ENCODE peak calls at places on chromosomes 13 and 19, in seven cellular contexts. Y is fibroblast of lung, F is adipocyte, N is mesendoderm, W is colonic mucosa, S is neural progenitor cell, J is endodermal cell. A is an unnamed sample.
A peak's percentile ranks its signal among the peaks of the same experiment; 100 is the strongest.

GRCh38 chr19:14566712-14567077 is 5.2 kb downstream of the NDUFB7 start:
- DNase-seq in Y (no peak), F (no peak), N (no peak), W (no peak), S (no peak), J (no peak), A (no peak)

GRCh38 chr19:38307076-38307475 is 3.0 kb downstream of the C19orf33 start:
- DNase-seq in Y (no peak), F (no peak), N (no peak), W (no peak), S (no peak), J (no peak), A (no peak)

GRCh38 chr13:33543631-33544030 is 258.1 kb upstream of the STARD13 start:
- DNase-seq in Y (no peak), F (peak; percentile 27), N (peak; percentile 26), W (no peak), S (peak; percentile 7), J (no peak), A (peak; percentile 75)

GRCh38 chr19:49468746-49469447 is 5.1 kb upstream of the FLT3LG start:
- DNase-seq in Y (peak; percentile 23), F (peak; percentile 91), N (peak; percentile 95), W (peak; percentile 67), S (peak; percentile 94), J (peak; percentile 93), A (peak; percentile 97)

GRCh38 chr13:35927554-35927953 is 203.6 kb downstream of the DCLK1 start:
- DNase-seq in Y (peak; percentile 91), F (peak; percentile 27), N (peak; percentile 78), W (peak; percentile 20), S (no peak), J (no peak), A (no peak)

GRCh38 chr19:6161271-6161850 is 25.9 kb downstream of the ACSBG2 start:
- DNase-seq in Y (no peak), F (no peak), N (peak; percentile 33), W (peak; percentile 21), S (peak; percentile 12), J (peak; percentile 72), A (peak; percentile 97)

GRCh38 chr13:49064459-49064858 is 88.7 kb downstream of the FNDC3A start:
- DNase-seq in Y (no peak), F (no peak), N (no peak), W (no peak), S (no peak), J (no peak), A (no peak)

GRCh38 chr19:49691243-49692101 is 556 bp downstream of the CPT1C start:
- DNase-seq in Y (peak; percentile 66), F (peak; percentile 90), N (peak; percentile 87), W (peak; percentile 44), S (peak; percentile 94), J (peak; percentile 89), A (peak; percentile 54)

GRCh38 chr19:18183529-18183928 is 9.5 kb upstream of the MPV17L2 start:
- DNase-seq in Y (no peak), F (no peak), N (no peak), W (peak; percentile 68), S (no peak), J (no peak), A (no peak)

GRCh38 chr13:80901111-80902014 is 560.4 kb upstream of the SPRY2 start:
- DNase-seq in Y (no peak), F (peak; percentile 20), N (no peak), W (no peak), S (no peak), J (no peak), A (no peak)

GRCh38 chr19:18562086-18562485 is 4.4 kb downstream of the KXD1 start:
- DNase-seq in Y (peak; percentile 61), F (peak; percentile 27), N (no peak), W (no peak), S (no peak), J (no peak), A (peak; percentile 26)

GRCh38 chr19:27657271-27658051 is 1555.5 kb downstream of the UQCRFS1 start:
- DNase-seq in Y (no peak), F (no peak), N (no peak), W (no peak), S (no peak), J (peak; percentile 10), A (no peak)

GRCh38 chr13:23510979-23511735 is 59.1 kb upstream of the TNFRSF19 start:
- DNase-seq in Y (peak; percentile 70), F (peak; percentile 36), N (peak; percentile 76), W (no peak), S (peak; percentile 54), J (peak; percentile 53), A (peak; percentile 67)

GRCh38 chr13:44004881-44005280 is 125.2 kb downstream of the LACC1 start:
- DNase-seq in Y (peak; percentile 78), F (peak; percentile 62), N (no peak), W (no peak), S (no peak), J (no peak), A (no peak)

GRCh38 chr19:17248011-17248776 is 2.5 kb upstream of the NR2F6 start:
- DNase-seq in Y (no peak), F (no peak), N (peak; percentile 79), W (peak; percentile 75), S (peak; percentile 76), J (peak; percentile 90), A (no peak)

GRCh38 chr13:32426981-32427851 is 714 bp downstream of the N4BP2L1 start:
- DNase-seq in Y (peak; percentile 35), F (peak; percentile 62), N (peak; percentile 64), W (peak; percentile 52), S (peak; percentile 74), J (peak; percentile 86), A (peak; percentile 78)

GRCh38 chr13:43229506-43229905 is 206.1 kb downstream of the DNAJC15 start:
- DNase-seq in Y (peak; percentile 81), F (no peak), N (no peak), W (no peak), S (no peak), J (no peak), A (no peak)

GRCh38 chr13:43127103-43127817 is 103.9 kb downstream of the DNAJC15 start:
- DNase-seq in Y (no peak), F (no peak), N (peak; percentile 86), W (no peak), S (peak; percentile 51), J (peak; percentile 70), A (peak; percentile 69)

GRCh38 chr19:49216076-49216475 is 58.5 kb downstream of the TRPM4 start:
- DNase-seq in Y (peak; percentile 71), F (peak; percentile 30), N (peak; percentile 14), W (no peak), S (no peak), J (no peak), A (no peak)

GRCh38 chr13:99982021-99982740 is 597 bp downstream of the ZIC2 start:
- DNase-seq in Y (peak; percentile 35), F (no peak), N (peak; percentile 52), W (no peak), S (peak; percentile 77), J (no peak), A (no peak)

DNA sequence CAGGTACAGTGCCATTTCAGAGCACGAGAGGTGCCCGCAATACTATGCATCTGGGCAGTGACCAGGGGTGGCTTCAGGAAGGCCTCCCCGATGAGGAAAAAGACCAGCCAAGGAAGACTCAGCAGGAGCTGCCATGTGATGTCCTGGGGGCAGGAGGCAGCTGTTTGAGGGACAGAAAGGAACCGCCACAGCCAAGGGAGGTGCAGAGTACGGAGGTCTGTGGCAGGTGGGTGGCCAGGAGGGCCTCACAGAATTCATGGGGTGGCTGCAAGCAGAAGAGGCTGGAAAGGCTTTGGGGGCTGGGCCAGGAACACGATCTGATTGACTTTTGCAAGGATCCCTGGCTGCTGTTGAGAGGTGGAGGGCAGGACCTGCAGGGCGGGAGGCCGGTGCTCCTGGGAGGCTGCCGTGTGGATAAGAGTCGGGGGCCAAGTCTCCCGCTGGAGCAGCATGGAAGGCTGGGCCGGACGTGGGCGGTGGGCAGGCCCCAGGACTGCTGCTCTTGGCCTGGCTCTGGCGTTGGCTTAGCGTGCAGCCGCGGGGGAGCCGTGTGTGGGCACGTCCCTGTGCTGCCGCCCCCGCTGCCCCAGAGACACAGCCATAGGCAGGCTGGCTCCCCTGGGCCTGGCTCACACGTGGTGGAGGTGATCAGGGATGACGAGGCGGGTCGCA is 29.1 kb downstream of the CEBPA start:
- DNase-seq in Y (no peak), F (no peak), N (no peak), W (no peak), S (no peak), J (no peak), A (no peak)
- H3K9ac ChIP-seq in Y (no peak overlapping the region), F (peak overlapping the region; percentile 21), N (no peak overlapping the region), W (no peak overlapping the region), S (no peak overlapping the region), J (no peak overlapping the region), A (no peak overlapping the region)

DNA sequence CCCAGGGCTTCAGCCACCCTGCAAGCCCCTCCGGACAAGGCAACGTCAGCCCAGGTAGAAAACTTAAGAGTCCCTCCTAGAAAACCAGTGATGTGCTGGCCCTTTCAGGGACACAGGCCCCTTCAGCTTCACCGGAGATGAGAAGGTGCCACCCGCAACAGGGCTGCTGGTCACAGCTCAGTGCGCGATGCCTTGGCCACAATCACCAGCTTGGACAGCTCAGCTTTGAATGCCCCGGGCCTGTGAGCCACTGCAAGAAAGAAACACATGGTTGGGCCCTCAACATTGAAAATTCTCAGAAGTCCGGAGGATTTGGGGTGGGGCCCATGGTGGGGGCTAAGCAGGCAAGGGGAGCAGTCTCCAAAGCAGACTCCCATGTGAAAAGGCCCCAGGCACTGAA is 12.3 kb downstream of the MYDGF start:
- DNase-seq in Y (no peak), F (no peak), N (no peak), W (no peak), S (no peak), J (no peak), A (no peak)
- H3K9ac ChIP-seq in Y (no peak overlapping the region), F (no peak overlapping the region), N (no peak overlapping the region), W (no peak overlapping the region), S (no peak overlapping the region), J (no peak overlapping the region), A (no peak overlapping the region)

DNA sequence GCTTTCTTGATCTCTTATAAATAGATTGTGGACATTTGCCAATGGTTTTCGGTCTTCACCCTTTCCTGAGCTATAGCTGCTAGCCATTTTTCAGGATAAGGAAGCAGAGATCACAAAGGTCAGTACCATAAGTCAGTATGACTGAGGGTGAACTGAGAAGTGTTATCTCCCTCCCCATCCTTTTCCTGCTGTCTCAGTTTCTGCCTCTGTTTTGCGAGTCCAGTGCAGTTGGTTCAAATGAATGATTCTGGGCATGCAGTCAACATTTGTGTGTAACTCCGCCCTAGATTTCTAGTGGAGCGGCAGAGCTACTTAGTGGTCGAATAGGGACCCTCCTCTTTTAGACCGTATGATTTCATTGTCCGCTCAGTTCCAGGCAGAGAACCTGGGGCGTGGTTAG is 460.8 kb upstream of the ARGLU1 start:
- DNase-seq in Y (no peak), F (no peak), N (no peak), W (no peak), S (no peak), J (no peak), A (no peak)
- H3K9ac ChIP-seq in Y (no peak overlapping the region), F (no peak overlapping the region), N (no peak overlapping the region), W (no peak overlapping the region), S (no peak overlapping the region), J (no peak overlapping the region), A (no peak overlapping the region)

GRCh38 chr13:111209613-111210012 is 94.5 kb downstream of the ARHGEF7 start:
- DNase-seq in Y (no peak), F (no peak), N (no peak), W (no peak), S (no peak), J (no peak), A (no peak)
- H3K9ac ChIP-seq in Y (no peak overlapping the region), F (peak overlapping the region; percentile 66), N (no peak overlapping the region), W (no peak overlapping the region), S (no peak overlapping the region), J (no peak overlapping the region), A (no peak overlapping the region)

DNA sequence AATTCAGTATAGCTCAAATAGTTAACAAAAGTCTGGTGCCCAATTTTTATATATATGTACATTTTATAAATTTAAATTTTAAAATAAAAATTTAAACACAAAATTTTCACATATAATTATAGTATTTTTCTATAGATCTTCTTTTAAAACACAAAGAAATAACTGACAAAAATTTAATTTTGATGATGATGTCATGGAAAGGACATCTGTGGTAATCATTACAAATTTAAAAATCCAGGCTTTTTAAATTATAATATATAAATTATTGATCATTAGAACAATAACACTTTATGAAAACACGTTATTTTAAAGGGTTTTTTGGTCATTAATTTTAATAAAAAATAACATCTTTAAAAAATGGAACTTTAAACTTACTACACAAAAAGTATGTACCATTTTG is 381.1 kb downstream of the DACH1 start:
- DNase-seq in Y (no peak), F (no peak), N (no peak), W (no peak), S (no peak), J (no peak), A (no peak)
- H3K9ac ChIP-seq in Y (no peak overlapping the region), F (no peak overlapping the region), N (no peak overlapping the region), W (no peak overlapping the region), S (no peak overlapping the region), J (no peak overlapping the region), A (no peak overlapping the region)

A was measured in Karpas-422.